ENCODE peak calls at places on chromosomes 1 and 21, in ten cellular contexts. M, I, D, C, Z, H, W, B, U and X are unnamed samples.

GRCh38 chr1:88922214-88922613 is 30.8 kb upstream of the GTF2B start:
- DNase-seq in M (no peak), I (no peak), D (no peak), C (no peak), Z (no peak), H (no peak), W (no peak), B (no peak), U (no peak), X (no peak)

GRCh38 chr1:21278208-21278861 is 11.9 kb downstream of the ECE1 start:
- DNase-seq in M (no peak), I (no peak), D (peak; percentile 71), C (peak; percentile 80), Z (no peak), H (no peak), W (no peak), B (no peak), U (no peak), X (no peak)

GRCh38 chr1:2800664-2801045 is 838 bp downstream of the TTC34 start:
- DNase-seq in M (no peak), I (no peak), D (peak; percentile 10), C (no peak), Z (no peak), H (no peak), W (no peak), B (no peak), U (no peak), X (no peak)

GRCh38 chr1:171985639-171986038 is 144.3 kb downstream of the DNM3 start:
- DNase-seq in M (peak; percentile 19), I (peak; percentile 8), D (no peak), C (no peak), Z (no peak), H (peak; percentile 18), W (no peak), B (peak; percentile 26), U (peak; percentile 8), X (peak; percentile 17)

GRCh38 chr1:67668660-67669059 is 16.3 kb upstream of the GADD45A start:
- DNase-seq in M (no peak), I (no peak), D (no peak), C (no peak), Z (no peak), H (no peak), W (no peak), B (no peak), U (no peak), X (peak; percentile 83)

GRCh38 chr1:86705633-86705985 is 1.2 kb downstream of the SH3GLB1 start:
- DNase-seq in M (no peak), I (no peak), D (no peak), C (peak; percentile 26), Z (no peak), H (no peak), W (no peak), B (no peak), U (no peak), X (no peak)

GRCh38 chr1:152112101-152112884 is 3.0 kb downstream of the TCHH start:
- DNase-seq in M (no peak), I (no peak), D (no peak), C (peak; percentile 34), Z (no peak), H (peak; percentile 15), W (no peak), B (peak; percentile 36), U (peak; percentile 21), X (no peak)

GRCh38 chr1:226717256-226717909 is 21.7 kb downstream of the ITPKB start:
- DNase-seq in M (no peak), I (no peak), D (peak; percentile 38), C (no peak), Z (no peak), H (no peak), W (no peak), B (peak; percentile 96), U (no peak), X (no peak)

GRCh38 chr1:200226268-200226968 is 183.4 kb downstream of the ZNF281 start:
- DNase-seq in M (no peak), I (no peak), D (no peak), C (no peak), Z (no peak), H (no peak), W (no peak), B (peak; percentile 13), U (no peak), X (no peak)

GRCh38 chr1:3746784-3747521 is 5.3 kb upstream of the CCDC27 start:
- DNase-seq in M (peak; percentile 91), I (peak; percentile 97), D (peak; percentile 92), C (peak; percentile 71), Z (peak; percentile 94), H (peak; percentile 91), W (peak; percentile 48), B (no peak), U (peak; percentile 55), X (peak; percentile 90)

GRCh38 chr21:35578831-35579470 is 481.4 kb downstream of the SETD4 start:
- DNase-seq in M (no peak), I (no peak), D (no peak), C (peak; percentile 59), Z (no peak), H (no peak), W (no peak), B (no peak), U (peak; percentile 20), X (no peak)

GRCh38 chr1:196063307-196063706 is 544.9 kb downstream of the KCNT2 start:
- DNase-seq in M (no peak), I (no peak), D (no peak), C (peak; percentile 35), Z (no peak), H (no peak), W (no peak), B (no peak), U (peak; percentile 12), X (no peak)

GRCh38 chr1:208775841-208776240 is 531.7 kb upstream of the PLXNA2 start:
- DNase-seq in M (no peak), I (no peak), D (no peak), C (no peak), Z (no peak), H (no peak), W (no peak), B (no peak), U (no peak), X (no peak)

GRCh38 chr1:112544753-112545152 is 36.0 kb downstream of the WNT2B start:
- DNase-seq in M (no peak), I (no peak), D (no peak), C (peak; percentile 94), Z (no peak), H (no peak), W (no peak), B (no peak), U (peak; percentile 32), X (no peak)

GRCh38 chr1:6979003-6979577 is 193.8 kb downstream of the CAMTA1 start:
- DNase-seq in M (no peak), I (no peak), D (no peak), C (no peak), Z (no peak), H (no peak), W (no peak), B (no peak), U (no peak), X (no peak)

GRCh38 chr1:115647507-115647906 is 5.7 kb downstream of the VANGL1 start:
- DNase-seq in M (peak; percentile 55), I (no peak), D (no peak), C (no peak), Z (no peak), H (no peak), W (no peak), B (no peak), U (no peak), X (no peak)

GRCh38 chr1:224287714-224288113 is 42.3 kb downstream of the NVL start:
- DNase-seq in M (no peak), I (no peak), D (no peak), C (no peak), Z (no peak), H (no peak), W (no peak), B (no peak), U (no peak), X (no peak)

GRCh38 chr1:59055908-59056719 is 240.8 kb upstream of the FGGY start:
- DNase-seq in M (no peak), I (no peak), D (no peak), C (no peak), Z (no peak), H (no peak), W (no peak), B (no peak), U (no peak), X (no peak)

GRCh38 chr21:46295996-46296752 is 10.0 kb downstream of the YBEY start:
- DNase-seq in M (peak; percentile 47), I (peak; percentile 61), D (peak; percentile 93), C (peak; percentile 65), Z (no peak), H (no peak), W (peak; percentile 47), B (peak; percentile 73), U (peak; percentile 94), X (peak; percentile 38)

GRCh38 chr1:235739124-235739523 is 89.5 kb upstream of the GNG4 start:
- DNase-seq in M (no peak), I (peak; percentile 18), D (no peak), C (peak; percentile 72), Z (no peak), H (no peak), W (no peak), B (no peak), U (peak; percentile 43), X (no peak)

GRCh38 chr1:4464478-4464877 is 189.9 kb upstream of the AJAP1 start:
- DNase-seq in M (no peak), I (no peak), D (no peak), C (no peak), Z (no peak), H (no peak), W (no peak), B (no peak), U (no peak), X (no peak)

GRCh38 chr1:20216574-20216973 is 30.3 kb upstream of the PLA2G2C start:
- DNase-seq in M (peak; percentile 38), I (no peak), D (no peak), C (peak; percentile 22), Z (no peak), H (no peak), W (peak; percentile 26), B (peak; percentile 59), U (no peak), X (peak; percentile 34)

GRCh38 chr1:3235496-3235895 is 166.5 kb downstream of the PRDM16 start:
- DNase-seq in M (no peak), I (no peak), D (no peak), C (no peak), Z (no peak), H (no peak), W (no peak), B (no peak), U (no peak), X (no peak)

GRCh38 chr1:154553056-154553822 is 5.2 kb downstream of the UBE2Q1 start:
- DNase-seq in M (no peak), I (no peak), D (no peak), C (no peak), Z (no peak), H (no peak), W (no peak), B (no peak), U (no peak), X (no peak)

GRCh38 chr1:235416662-235417049 is 49.4 kb downstream of the TBCE start:
- DNase-seq in M (no peak), I (peak; percentile 43), D (no peak), C (peak; percentile 73), Z (no peak), H (no peak), W (no peak), B (no peak), U (no peak), X (no peak)

GRCh38 chr1:11797525-11798216 is 8.1 kb downstream of the MTHFR start:
- DNase-seq in M (no peak), I (no peak), D (peak; percentile 87), C (peak; percentile 56), Z (peak; percentile 30), H (no peak), W (peak; percentile 81), B (no peak), U (no peak), X (no peak)

GRCh38 chr1:26909951-26910342 is 3.8 kb downstream of the NR0B2 start:
- DNase-seq in M (no peak), I (no peak), D (no peak), C (no peak), Z (no peak), H (no peak), W (no peak), B (no peak), U (no peak), X (no peak)

GRCh38 chr1:162627662-162628296 is 4.5 kb upstream of the DDR2 start:
- DNase-seq in M (peak; percentile 24), I (no peak), D (no peak), C (peak; percentile 65), Z (no peak), H (peak; percentile 17), W (no peak), B (peak; percentile 39), U (peak; percentile 70), X (no peak)